ENCODE peak calls at places on chromosomes 12 and 14, in ten cellular contexts. J is GM23248, I is iPS DF 6.9, E is suprapubic skin, V is HFF-Myc, S is heart right ventricle, H is hepatocyte, D is AG04450, Y is cardiac muscle cell, C is fibroblast of lung. O is an unnamed sample.
A peak's percentile ranks its signal among the peaks of the same experiment; 100 is the strongest.

GRCh38 chr12:79983492-79983891 is 48.6 kb upstream of the PPP1R12A start:
- DNase-seq in E (no peak), I (no peak), J (peak; percentile 95), V (peak; percentile 82), S (no peak), C (peak; percentile 63), H (no peak), Y (peak; percentile 61), D (peak; percentile 16), O (no peak)

GRCh38 chr12:90627180-90627896 is 327.6 kb downstream of the CCER1 start:
- DNase-seq in Y (no peak), V (no peak), H (no peak), D (peak; percentile 8), I (no peak), S (no peak), E (no peak), J (peak; percentile 50), C (no peak), O (no peak)

GRCh38 chr14:91058017-91058675 is 2.3 kb downstream of the RPS6KA5 start:
- DNase-seq in I (no peak), S (no peak), E (no peak), H (no peak), D (no peak), Y (no peak), C (no peak), J (peak; percentile 43), V (no peak), O (no peak)

GRCh38 chr12:68510394-68510793 is 100.3 kb upstream of the RAP1B start:
- DNase-seq in I (no peak), S (no peak), D (no peak), V (no peak), J (no peak), C (no peak), H (no peak), Y (no peak), E (no peak), O (no peak)

GRCh38 chr14:43338713-43339112 is 1168.4 kb downstream of the FSCB start:
- DNase-seq in I (no peak), D (no peak), E (no peak), H (no peak), Y (no peak), C (no peak), V (no peak), J (no peak), S (no peak), O (no peak)

GRCh38 chr12:125376422-125376821 is 311.2 kb downstream of the AACS start:
- DNase-seq in J (no peak), H (no peak), S (no peak), D (no peak), V (no peak), C (no peak), I (no peak), Y (no peak), E (no peak), O (no peak)

GRCh38 chr12:572532-572899 is 90.7 kb downstream of the NINJ2 start:
- DNase-seq in Y (no peak), D (no peak), V (no peak), E (no peak), S (no peak), J (peak; percentile 50), C (peak; percentile 6), I (no peak), H (no peak), O (no peak)

GRCh38 chr12:47078733-47079364 is 572 bp upstream of the PCED1B start:
- DNase-seq in Y (peak; percentile 35), S (no peak), I (no peak), C (no peak), J (peak; percentile 65), E (no peak), D (no peak), H (peak; percentile 49), V (no peak), O (peak; percentile 62)

GRCh38 chr12:122862110-122862634 is 26.9 kb downstream of the HIP1R start:
- DNase-seq in H (no peak), V (no peak), S (no peak), I (no peak), C (no peak), E (peak; percentile 66), Y (no peak), D (no peak), J (no peak), O (peak; percentile 45)

GRCh38 chr12:99027491-99027890 is 382.4 kb downstream of the APAF1 start:
- DNase-seq in V (no peak), I (no peak), E (no peak), J (no peak), S (no peak), C (no peak), Y (no peak), H (no peak), D (no peak), O (no peak)

GRCh38 chr12:101459642-101460346 is 15.3 kb upstream of the SPIC start:
- DNase-seq in S (no peak), V (peak; percentile 77), D (no peak), E (peak; percentile 67), J (peak; percentile 62), H (peak; percentile 42), C (peak; percentile 34), I (no peak), Y (no peak), O (no peak)

GRCh38 chr14:22375321-22375930 is 213.6 kb downstream of the DAD1 start:
- DNase-seq in Y (peak; percentile 74), H (peak; percentile 71), E (no peak), I (no peak), J (peak; percentile 68), V (no peak), C (peak; percentile 66), D (peak; percentile 39), S (no peak), O (no peak)

GRCh38 chr14:25049559-25050493 is at the start of gene STXBP6:
- DNase-seq in I (no peak), S (peak; percentile 74), H (peak; percentile 91), C (peak; percentile 61), D (no peak), J (peak; percentile 92), V (no peak), Y (peak; percentile 78), E (peak; percentile 80), O (peak; percentile 65)

GRCh38 chr14:94769413-94770250 is at the start of gene GSC:
- DNase-seq in H (peak; percentile 54), J (peak; percentile 84), E (no peak), Y (peak; percentile 57), D (no peak), I (no peak), V (no peak), S (peak; percentile 46), C (no peak), O (no peak)

GRCh38 chr14:103008768-103009342 is 48.5 kb downstream of the CDC42BPB start:
- DNase-seq in I (no peak), V (no peak), Y (peak; percentile 58), C (no peak), S (no peak), D (no peak), H (no peak), J (peak; percentile 42), E (no peak), O (no peak)

GRCh38 chr12:46207644-46208043 is 61.2 kb downstream of the SLC38A1 start:
- DNase-seq in S (no peak), E (no peak), V (no peak), C (no peak), J (no peak), D (no peak), H (no peak), Y (no peak), I (no peak), O (no peak)

GRCh38 chr14:76891436-76891835 is 65.2 kb downstream of the LRRC74A start:
- DNase-seq in J (peak; percentile 47), V (no peak), E (no peak), H (no peak), I (no peak), C (no peak), S (no peak), Y (no peak), D (no peak), O (no peak)

GRCh38 chr12:72560370-72560769 is 288.2 kb downstream of the TRHDE start:
- DNase-seq in Y (no peak), S (no peak), D (no peak), I (no peak), V (no peak), E (no peak), J (no peak), H (no peak), C (no peak), O (no peak)

GRCh38 chr12:116430911-116431565 is 128.1 kb upstream of the MAP1LC3B2 start:
- DNase-seq in H (no peak), J (no peak), V (no peak), E (no peak), I (no peak), Y (no peak), S (no peak), C (no peak), D (no peak), O (no peak)

DNA sequence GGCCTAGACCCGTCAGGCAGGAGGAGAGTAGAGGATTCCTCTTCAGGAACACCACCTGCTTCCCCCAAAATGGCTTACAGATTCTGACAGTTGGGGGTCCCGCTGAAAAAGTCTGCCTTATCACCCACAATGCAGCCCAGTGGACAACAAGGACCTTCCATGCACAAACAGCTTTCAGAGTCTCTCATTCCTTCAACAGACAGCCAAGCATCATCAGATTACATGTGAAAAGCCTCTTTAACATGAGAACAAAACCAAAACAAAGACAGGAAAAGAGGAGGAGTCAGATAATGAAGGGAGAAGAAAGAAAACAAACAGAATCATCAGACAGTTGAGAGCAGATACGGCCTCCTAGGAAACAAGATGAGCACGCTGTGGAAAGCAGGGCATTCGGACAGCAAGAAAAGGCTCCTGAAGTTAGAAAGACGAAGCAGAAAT is 18.3 kb downstream of the KCTD10 start:
- DNase-seq in J (peak; percentile 68), E (no peak), D (no peak), Y (peak; percentile 56), V (no peak), C (peak; percentile 54), H (no peak), S (no peak), I (no peak), O (no peak)
- H3K4me3 ChIP-seq in J (peak overlapping the region; percentile 20), E (no peak overlapping the region), D (peak overlapping the region; percentile 26), Y (no peak overlapping the region), V (no peak overlapping the region), C (no peak overlapping the region), H (no peak overlapping the region), S (no peak overlapping the region), I (no peak overlapping the region), O (no peak overlapping the region)

GRCh38 chr12:19999793-20000138 is 368.6 kb upstream of the PDE3A start:
- DNase-seq in C (no peak), S (no peak), J (no peak), H (no peak), E (no peak), V (no peak), D (no peak), Y (no peak), I (no peak), O (no peak)
- H3K4me3 ChIP-seq in C (no peak overlapping the region), S (no peak overlapping the region), J (no peak overlapping the region), H (no peak overlapping the region), E (no peak overlapping the region), V (no peak overlapping the region), D (no peak overlapping the region), Y (no peak overlapping the region), I (no peak overlapping the region), O (no peak overlapping the region)

GRCh38 chr12:65882504-65882903 is 58.2 kb downstream of the HMGA2 start:
- DNase-seq in I (no peak), C (peak; percentile 47), E (no peak), D (no peak), S (no peak), V (no peak), H (no peak), J (peak; percentile 43), Y (no peak), O (no peak)
- H3K4me3 ChIP-seq in I (no peak overlapping the region), C (no peak overlapping the region), E (peak overlapping the region; percentile 43), D (no peak overlapping the region), S (peak overlapping the region; percentile 52), V (no peak overlapping the region), H (no peak overlapping the region), J (peak overlapping the region; percentile 57), Y (no peak overlapping the region), O (peak overlapping the region; percentile 44)

GRCh38 chr14:104979758-104980591 is 1.8 kb upstream of the AHNAK2 start:
- DNase-seq in J (no peak), S (peak; percentile 67), V (no peak), E (peak; percentile 70), C (peak; percentile 18), H (peak; percentile 39), I (no peak), D (no peak), Y (peak; percentile 38), O (peak; percentile 74)
- H3K4me3 ChIP-seq in J (no peak overlapping the region), S (no peak overlapping the region), V (no peak overlapping the region), E (no peak overlapping the region), C (no peak overlapping the region), H (no peak overlapping the region), I (no peak overlapping the region), D (no peak overlapping the region), Y (no peak overlapping the region), O (no peak overlapping the region)